ENCODE peak calls at places on chromosomes 1 and 21, in nine cellular contexts. A is AG09319; Q is hepatic stellate cell; Z is HFF-Myc; X is Caco-2; B is ecto neural progenitor cell; F is activated naive CD8-positive, alpha-beta T cell treated with anti-CD3 and anti-CD28 coated beads, Interleukin-2, amount 50 U/mL, for 24 hours; Y is SHP77 treated with DMSO at 0.1 percent for 48 hours; K is MM.1S. L is an unnamed sample.
A peak's percentile ranks its signal among the peaks of the same experiment; 100 is the strongest.

GRCh38 chr1:95742591-95743089 is 508.6 kb downstream of the RWDD3 start:
- DNase-seq in A (no peak), Q (no peak), Z (no peak), X (no peak), B (peak; percentile 63), F (no peak), Y (no peak), K (peak; percentile 36), L (peak; percentile 34)

GRCh38 chr1:65444128-65444527 is 23.7 kb downstream of the LEPR start:
- DNase-seq in A (no peak), Q (no peak), Z (no peak), X (no peak), B (no peak), F (no peak), Y (no peak), K (no peak), L (no peak)

GRCh38 chr1:60759257-60759656 is 323.1 kb upstream of the NFIA start:
- DNase-seq in A (no peak), Q (no peak), Z (no peak), X (no peak), B (no peak), F (no peak), Y (no peak), K (no peak), L (no peak)

GRCh38 chr21:37396855-37397254 is 30.3 kb downstream of the DYRK1A start:
- DNase-seq in A (no peak), Q (no peak), Z (no peak), X (no peak), B (no peak), F (no peak), Y (no peak), K (no peak), L (no peak)

GRCh38 chr1:244216836-244217235 is 165.8 kb downstream of the ZBTB18 start:
- DNase-seq in A (no peak), Q (no peak), Z (no peak), X (no peak), B (no peak), F (no peak), Y (no peak), K (no peak), L (no peak)

GRCh38 chr21:19224090-19224489 is 820.5 kb upstream of the TMPRSS15 start:
- DNase-seq in A (no peak), Q (no peak), Z (no peak), X (no peak), B (no peak), F (no peak), Y (no peak), K (no peak), L (no peak)

GRCh38 chr1:10693497-10694273 is 102.8 kb downstream of the CASZ1 start:
- DNase-seq in A (no peak), Q (peak; percentile 63), Z (no peak), X (peak; percentile 48), B (no peak), F (peak; percentile 51), Y (no peak), K (no peak), L (no peak)

GRCh38 chr1:210598135-210598652 is 269.5 kb downstream of the HHAT start:
- DNase-seq in A (peak; percentile 90), Q (peak; percentile 64), Z (peak; percentile 71), X (peak; percentile 54), B (no peak), F (no peak), Y (no peak), K (no peak), L (no peak)

GRCh38 chr1:78619803-78620579 is at the start of gene IFI44L:
- DNase-seq in A (peak; percentile 35), Q (no peak), Z (peak; percentile 24), X (no peak), B (no peak), F (peak; percentile 54), Y (no peak), K (peak; percentile 87), L (no peak)

L was measured in H9.